ENCODE peak calls at places on chromosomes 1 and 21, in four cellular contexts. W, C, U and L are unnamed samples.

GRCh38 chr1:39816431-39817090 is 27.9 kb upstream of the BMP8B start:
- DNase-seq in W (peak), C (peak), U (peak), L (peak)

GRCh38 chr1:197994907-197995407 is 77.8 kb downstream of the LHX9 start:
- DNase-seq in C (peak), U (peak), W (no peak), L (peak)

GRCh38 chr1:184162266-184162665 is 110.7 kb downstream of the TSEN15 start:
- DNase-seq in W (no peak), U (no peak), C (no peak), L (no peak)

GRCh38 chr1:81802601-81803422 is 2.1 kb downstream of the ADGRL2 start:
- DNase-seq in C (no peak), U (peak), W (peak), L (peak)

GRCh38 chr21:34196996-34197395 is 123.6 kb downstream of the MRPS6 start:
- DNase-seq in W (no peak), C (no peak), U (no peak), L (no peak)

GRCh38 chr21:32380940-32381339 is 11.9 kb downstream of the URB1 start:
- DNase-seq in C (no peak), U (no peak), W (no peak), L (no peak)

GRCh38 chr21:35053356-35054096 is 4.4 kb upstream of the RUNX1 start:
- DNase-seq in W (no peak), C (no peak), U (no peak), L (no peak)

GRCh38 chr1:5164155-5164554 is 509.7 kb downstream of the AJAP1 start:
- DNase-seq in W (no peak), U (no peak), C (no peak), L (no peak)

GRCh38 chr1:119711804-119712341 is at the start of gene PHGDH:
- DNase-seq in U (peak), C (peak), W (peak), L (peak)

DNA sequence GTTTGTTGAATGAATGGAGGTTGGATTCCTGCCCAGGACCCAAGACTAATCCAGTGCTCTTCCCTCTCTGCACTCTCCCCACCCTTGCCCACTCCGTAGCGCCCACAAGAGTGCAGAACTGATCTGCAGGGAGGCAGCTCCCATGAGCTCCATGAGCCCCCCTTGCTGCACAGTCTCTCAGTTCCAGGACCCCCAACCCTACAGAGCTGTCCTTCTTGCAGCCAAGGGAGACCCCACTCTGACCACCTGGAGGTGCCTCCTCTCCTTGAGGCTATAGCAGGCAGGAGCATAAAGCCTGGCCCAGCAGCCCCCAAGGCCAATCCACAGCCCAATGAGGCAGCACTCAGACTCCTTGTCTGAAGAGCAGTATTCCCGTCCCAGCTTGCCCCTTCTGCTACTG is 209.2 kb upstream of the ZC3H12A start:
- DNase-seq in C (no peak), U (no peak), W (no peak), L (no peak)
- H3K4me3 ChIP-seq in C (no peak), U (no peak), W (no peak), L (no peak)

DNA sequence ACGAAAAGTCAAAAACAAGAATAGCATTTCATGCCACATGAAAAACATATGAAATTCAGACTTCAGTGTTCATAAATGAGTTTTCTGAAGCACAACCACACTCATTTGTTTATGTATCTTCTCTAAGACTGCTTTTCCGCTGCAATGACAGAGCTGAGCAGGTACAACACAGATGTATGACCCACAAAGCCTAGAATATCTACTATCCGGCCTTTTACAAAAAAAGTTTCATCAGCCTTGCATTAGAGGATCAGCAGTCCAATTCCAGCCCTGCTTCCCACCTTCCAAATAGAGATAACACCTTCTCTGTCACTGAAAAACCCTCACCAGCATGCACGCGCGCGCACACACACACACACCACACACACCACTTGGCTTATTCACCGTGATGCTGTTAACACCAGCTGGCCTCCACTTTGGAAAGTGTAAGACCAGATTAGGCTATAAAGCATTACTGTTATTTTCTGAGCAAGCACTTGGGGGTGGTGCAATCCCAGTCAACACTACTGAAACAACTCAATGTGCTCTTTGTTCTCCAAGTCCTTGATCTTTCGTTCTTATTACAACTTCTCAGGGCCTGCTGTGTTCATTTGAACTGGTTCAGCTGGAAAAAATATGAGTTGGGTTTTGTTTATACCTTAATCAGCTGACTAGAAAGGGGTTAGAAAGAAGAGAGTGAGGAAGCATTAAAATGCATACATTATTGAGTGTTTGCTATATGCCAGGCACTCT is 90.0 kb downstream of the GLUL start:
- DNase-seq in U (no peak), W (peak), C (peak), L (peak)
- TF ChIP-seq CTCF in U (no peak), W (no peak), C (no peak), L (no peak)

GRCh38 chr21:17512245-17513213 is at the start of gene CXADR:
- DNase-seq in U (peak), C (peak), W (peak), L (peak)

GRCh38 chr21:17513214-17514123 is 626 bp downstream of the CXADR start:
- DNase-seq in U (peak), W (peak), C (no peak), L (peak)

GRCh38 chr21:17519208-17519738 is 6.4 kb downstream of the CXADR start:
- DNase-seq in W (no peak), U (no peak), C (no peak), L (no peak)

GRCh38 chr21:17519965-17520364 is 7.1 kb downstream of the CXADR start:
- DNase-seq in C (no peak), W (no peak), U (no peak), L (no peak)

DNA sequence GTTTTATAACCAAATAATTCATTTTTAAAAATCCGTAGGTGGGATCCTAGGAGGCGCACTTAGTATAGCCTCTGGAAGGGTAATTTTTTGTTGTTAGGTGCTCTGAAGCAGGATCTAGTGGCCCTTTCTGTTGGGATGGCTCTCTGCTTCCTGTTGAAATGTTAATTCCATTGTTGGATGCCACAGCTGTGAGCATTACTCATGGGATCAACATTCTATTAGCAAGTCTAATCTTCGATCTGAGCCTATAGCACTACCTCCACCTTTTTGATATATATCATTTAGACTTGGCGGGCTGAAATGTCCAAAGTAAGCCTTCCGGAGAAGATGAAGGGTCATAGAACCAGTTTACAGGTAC is 1.3 kb downstream of the CXADR start:
- DNase-seq in W (peak), C (peak), U (no peak), L (peak)
- H3K4me3 ChIP-seq in W (peak), C (peak), U (no peak), L (peak)

DNA sequence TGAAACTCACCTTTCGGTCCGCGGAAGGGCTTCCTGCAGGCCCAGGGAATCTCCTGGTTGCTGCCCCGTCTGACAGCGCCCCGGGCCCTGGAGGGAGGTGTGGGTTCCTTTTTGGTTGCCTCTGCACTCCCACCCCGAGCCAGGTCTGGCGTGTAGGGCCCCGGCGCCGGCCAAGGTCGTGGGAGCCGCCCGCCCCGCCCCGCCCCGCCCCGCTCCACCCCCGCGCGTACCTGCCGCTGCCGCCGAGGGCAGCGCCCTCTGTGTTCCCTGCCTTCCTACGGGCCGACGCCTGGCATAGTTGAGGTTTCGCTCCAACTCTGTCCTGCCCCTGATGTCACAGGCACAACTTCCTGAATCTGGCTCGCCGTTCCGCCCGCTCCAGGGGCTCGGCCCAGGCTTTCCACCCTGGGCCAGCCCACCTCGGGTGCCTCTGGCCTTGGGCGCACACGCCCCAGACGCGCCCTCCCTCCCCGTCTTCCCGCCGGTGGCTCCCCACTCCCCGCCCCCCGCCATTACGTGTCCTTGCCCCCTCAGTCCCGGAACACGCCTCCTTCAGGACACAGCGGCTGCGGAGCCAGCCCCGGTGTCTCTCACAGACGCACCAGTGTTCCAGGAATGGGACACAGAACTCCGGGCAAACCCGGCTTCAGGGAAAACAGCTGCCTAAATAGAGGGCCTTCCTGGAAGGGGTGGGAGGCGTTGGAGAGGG is at the start of gene KIAA0040:
- DNase-seq in W (peak), C (peak), U (peak), L (peak)
- TF ChIP-seq CTCF in W (no peak), C (no peak), U (no peak), L (no peak)